ENCODE peak calls at places on chromosomes 16 and 17, in six cellular contexts. M, Z, V, Y, T and L are unnamed samples.

GRCh38 chr17:61884864-61885263 is 21.5 kb upstream of the BRIP1 start:
- DNase-seq in T (no peak), Y (no peak), Z (no peak), M (no peak), V (no peak), L (no peak)

GRCh38 chr17:80252871-80253270 is 7.8 kb upstream of the RNF213 start:
- DNase-seq in Z (no peak), T (peak), V (no peak), Y (no peak), M (peak), L (peak)

GRCh38 chr17:9893606-9894005 is 11.5 kb downstream of the RCVRN start:
- DNase-seq in T (no peak), M (no peak), Y (no peak), V (peak), Z (no peak), L (no peak)

GRCh38 chr16:81784042-81784785 is 5.1 kb downstream of the PLCG2 start:
- DNase-seq in M (no peak), T (no peak), Z (no peak), Y (no peak), V (no peak), L (no peak)

GRCh38 chr17:40559954-40560591 is 5.2 kb downstream of the CCR7 start:
- DNase-seq in Y (peak), V (peak), T (peak), M (peak), Z (peak), L (peak)

GRCh38 chr17:65163990-65164495 is 26.9 kb downstream of the RGS9 start:
- DNase-seq in V (peak), T (peak), Z (no peak), Y (no peak), M (peak), L (no peak)

GRCh38 chr16:4653981-4654380 is 29.4 kb downstream of the MGRN1 start:
- DNase-seq in Y (no peak), T (no peak), Z (no peak), V (no peak), M (peak), L (no peak)

GRCh38 chr16:57134982-57135381 is 42.6 kb downstream of the CPNE2 start:
- DNase-seq in T (no peak), M (no peak), Z (no peak), Y (no peak), V (no peak), L (no peak)

GRCh38 chr17:31424944-31425582 is 33.6 kb downstream of the RAB11FIP4 start:
- DNase-seq in Z (no peak), Y (peak), V (peak), T (no peak), M (no peak), L (no peak)

GRCh38 chr17:45011767-45012166 is 39.7 kb downstream of the DCAKD start:
- DNase-seq in T (no peak), V (no peak), Z (no peak), Y (no peak), M (no peak), L (no peak)

GRCh38 chr17:16352303-16352837 is 899 bp downstream of the CENPV start:
- DNase-seq in T (peak), Y (peak), M (peak), Z (peak), V (peak), L (peak)

GRCh38 chr16:55044366-55044975 is 113.8 kb downstream of the IRX5 start:
- DNase-seq in V (no peak), T (no peak), Z (no peak), Y (no peak), M (no peak), L (no peak)

GRCh38 chr16:28930652-28931051 is 1.1 kb upstream of the CD19 start:
- DNase-seq in M (no peak), T (no peak), Y (no peak), V (no peak), Z (no peak), L (no peak)

GRCh38 chr17:43986225-43986981 is 18.0 kb upstream of the NAGS start:
- DNase-seq in T (no peak), M (no peak), V (no peak), Y (no peak), Z (no peak), L (no peak)

GRCh38 chr17:50944054-50944901 is 78.1 kb upstream of the TOB1 start:
- DNase-seq in M (peak), Z (peak), Y (peak), V (peak), T (peak), L (peak)

GRCh38 chr16:19559242-19559910 is 3.9 kb downstream of the VPS35L start:
- DNase-seq in V (peak), Z (no peak), T (no peak), M (no peak), Y (peak), L (no peak)

GRCh38 chr16:77373726-77374125 is 61.1 kb downstream of the ADAMTS18 start:
- DNase-seq in T (no peak), M (no peak), Y (no peak), Z (no peak), V (no peak), L (no peak)

GRCh38 chr17:14522795-14523387 is 222.0 kb downstream of the HS3ST3B1 start:
- DNase-seq in T (no peak), M (no peak), Z (no peak), Y (no peak), V (no peak), L (no peak)

GRCh38 chr16:88882358-88883030 is 16.0 kb upstream of the PABPN1L start:
- DNase-seq in Z (no peak), T (no peak), V (no peak), M (no peak), Y (no peak), L (no peak)

GRCh38 chr17:34616148-34616547 is 36.8 kb downstream of the TMEM132E start:
- DNase-seq in M (no peak), V (no peak), Z (peak), T (no peak), Y (no peak), L (no peak)

GRCh38 chr17:18230288-18231141 is 5.1 kb downstream of the LLGL1 start:
- DNase-seq in M (no peak), Z (no peak), Y (no peak), T (no peak), V (no peak), L (no peak)

GRCh38 chr17:77107506-77108433 is 33.0 kb upstream of the SEC14L1 start:
- DNase-seq in V (peak), Z (no peak), T (no peak), M (no peak), Y (no peak), L (peak)

GRCh38 chr17:5200360-5200759 is 8.7 kb upstream of the ZNF594 start:
- DNase-seq in V (no peak), T (no peak), Z (no peak), Y (no peak), M (no peak), L (no peak)

GRCh38 chr16:85372627-85373372 is 240.3 kb upstream of the GSE1 start:
- DNase-seq in M (peak), Y (no peak), Z (no peak), V (peak), T (no peak), L (no peak)

GRCh38 chr17:11871773-11872172 is 125.5 kb downstream of the ZNF18 start:
- DNase-seq in T (no peak), V (no peak), Y (no peak), Z (no peak), M (no peak), L (no peak)

GRCh38 chr16:47622666-47623176 is 161.6 kb downstream of the PHKB start:
- DNase-seq in M (no peak), V (no peak), Y (no peak), Z (no peak), T (no peak), L (no peak)
- TF ChIP-seq POLR2A in M (no peak), V (no peak), Y (no peak), Z (no peak), T (no peak), L (no peak)

GRCh38 chr17:58352843-58353719 is 1.1 kb upstream of the SUPT4H1 start:
- DNase-seq in V (peak), Z (peak), T (no peak), M (no peak), Y (peak), L (no peak)
- TF ChIP-seq POLR2A in V (peak), Z (peak), T (no peak), M (no peak), Y (no peak), L (peak)

GRCh38 chr17:36948717-36949460 is at the start of gene AATF:
- DNase-seq in Z (peak), Y (peak), V (peak), M (peak), T (peak), L (peak)
- TF ChIP-seq POLR2A in Z (peak), Y (peak), V (peak), M (peak), T (peak), L (peak)

DNA sequence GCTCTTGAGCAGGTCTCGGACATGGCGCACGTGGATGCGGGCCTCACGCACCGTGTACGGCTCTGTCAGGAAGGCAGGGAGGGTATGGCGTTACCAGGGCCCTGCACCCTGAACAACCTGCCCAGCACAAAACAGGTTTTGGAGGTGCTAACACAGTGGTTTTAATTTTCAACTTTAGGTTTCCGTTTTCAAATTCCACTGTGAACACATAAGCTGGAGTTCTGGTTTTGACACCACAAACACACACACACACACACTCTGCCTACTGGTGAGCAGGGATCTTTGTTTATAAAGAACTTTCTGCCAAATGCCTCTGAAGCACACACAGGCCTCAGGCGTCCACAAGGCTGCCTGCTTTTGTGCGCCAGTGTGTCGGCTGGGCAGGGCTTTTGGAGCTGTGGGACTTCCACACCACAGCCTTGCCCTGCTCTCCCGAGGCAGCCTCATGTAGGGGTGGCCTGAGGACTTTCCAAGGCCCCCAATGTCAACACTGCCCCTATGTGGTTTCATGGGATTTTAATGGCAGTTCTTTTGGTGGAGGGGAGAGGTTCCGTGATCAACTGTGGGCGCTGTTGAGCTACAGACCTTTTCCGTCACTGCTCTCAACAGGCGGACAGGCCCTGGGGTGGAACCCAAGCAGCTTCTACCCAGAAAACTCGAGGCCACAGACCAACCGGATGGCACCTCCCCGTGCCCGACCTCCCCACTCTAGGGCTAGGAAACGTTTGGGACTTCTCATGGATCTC is 9.4 kb downstream of the CLUH start:
- DNase-seq in M (peak), V (no peak), Y (no peak), T (no peak), Z (no peak), L (peak)
- TF ChIP-seq POLR2A in M (no peak), V (no peak), Y (no peak), T (no peak), Z (no peak), L (no peak)

DNA sequence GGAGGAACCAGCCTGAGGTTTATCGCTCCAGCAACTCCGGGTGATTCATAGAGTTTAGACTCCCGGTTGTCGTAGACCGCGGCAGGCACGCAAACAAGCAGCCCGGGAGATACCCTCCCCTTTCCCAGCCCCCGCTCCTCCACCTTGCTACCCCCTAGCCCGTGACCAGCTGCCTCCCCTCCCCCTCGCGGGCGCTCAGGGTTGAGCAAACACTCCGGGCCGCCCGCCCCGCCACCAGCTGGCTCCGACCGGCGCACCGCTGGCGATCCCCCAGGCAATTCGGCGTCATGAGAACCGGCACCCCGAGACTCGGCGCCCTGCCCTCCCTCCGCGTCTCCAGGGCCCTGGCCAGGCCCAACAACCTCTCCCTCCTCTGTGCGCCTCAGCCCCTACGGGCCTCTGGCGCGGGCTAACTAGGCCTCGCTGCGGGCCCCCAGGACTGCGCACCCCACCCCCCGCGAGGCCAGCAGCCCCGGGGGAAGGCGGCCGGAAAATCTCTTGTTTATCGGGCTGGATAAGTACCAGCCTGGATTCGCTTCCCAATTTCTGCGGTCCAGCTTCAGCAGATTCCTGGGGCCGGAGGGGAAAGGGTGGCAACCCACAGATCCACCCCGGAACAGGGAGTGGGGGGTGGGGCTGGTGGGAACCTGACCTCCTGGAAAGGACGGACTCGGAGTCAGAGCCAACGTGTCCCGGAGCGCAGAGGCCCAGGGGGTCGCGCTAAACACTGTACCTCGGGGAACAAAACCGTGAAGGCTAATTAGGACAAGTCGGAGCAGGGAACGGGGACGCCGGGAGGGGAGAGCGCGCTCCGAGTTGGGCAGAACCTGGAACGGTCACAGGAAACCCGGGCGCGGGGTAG is 951 bp upstream of the GPRC5C start:
- DNase-seq in Z (peak), T (peak), M (peak), V (peak), Y (no peak), L (no peak)
- TF ChIP-seq POLR2A in Z (no peak), T (no peak), M (peak), V (no peak), Y (no peak), L (no peak)

GRCh38 chr17:28744104-28744801 is 442 bp downstream of the TRAF4 start:
- DNase-seq in T (no peak), M (peak), Z (peak), V (peak), Y (peak), L (no peak)
- TF ChIP-seq POLR2A in T (no peak), M (no peak), Z (peak), V (no peak), Y (no peak), L (no peak)

GRCh38 chr17:36937961-36938565 is 788 bp downstream of the LHX1 start:
- DNase-seq in T (no peak), Y (peak), V (peak), Z (no peak), M (no peak), L (no peak)
- TF ChIP-seq POLR2A in T (no peak), Y (no peak), V (no peak), Z (no peak), M (no peak), L (no peak)

GRCh38 chr17:6657633-6658287 is 6.2 kb downstream of the C17orf100 start:
- DNase-seq in V (no peak), M (no peak), Y (no peak), T (no peak), Z (no peak), L (no peak)
- TF ChIP-seq POLR2A in V (no peak), M (no peak), Y (no peak), T (no peak), Z (no peak), L (no peak)

GRCh38 chr16:30805370-30806169 is 18.6 kb upstream of the ZNF629 start:
- DNase-seq in T (no peak), M (peak), Z (peak), Y (peak), V (peak), L (peak)
- TF ChIP-seq POLR2A in T (no peak), M (peak), Z (peak), Y (peak), V (peak), L (no peak)